ENCODE peak calls at places on chromosome 16, in four cellular contexts. X is DND-41, Z is GM23248, N is brain microvascular endothelial cell. P is an unnamed sample.

GRCh38 chr16:22282254-22282892 is 14.8 kb upstream of the POLR3E start:
- DNase-seq in X (no peak), Z (no peak), N (no peak), P (no peak)

GRCh38 chr16:73546351-73546845 is 498.5 kb upstream of the ZFHX3 start:
- DNase-seq in X (no peak), Z (no peak), N (no peak), P (no peak)

GRCh38 chr16:8928467-8928957 is 35.2 kb downstream of the USP7 start:
- DNase-seq in X (no peak), Z (peak; percentile 14), N (no peak), P (no peak)

GRCh38 chr16:85607331-85607765 is 5.8 kb upstream of the GSE1 start:
- DNase-seq in X (peak; percentile 84), Z (no peak), N (no peak), P (no peak)

GRCh38 chr16:56411624-56412023 is 13.7 kb downstream of the AMFR start:
- DNase-seq in X (no peak), Z (no peak), N (no peak), P (no peak)

GRCh38 chr16:743794-744500 is 3.1 kb upstream of the CIAO3 start:
- DNase-seq in X (peak; percentile 42), Z (no peak), N (no peak), P (no peak)

GRCh38 chr16:31874354-31875111 is 926 bp downstream of the ZNF267 start:
- DNase-seq in X (no peak), Z (peak; percentile 69), N (peak; percentile 22), P (no peak)

GRCh38 chr16:78553268-78554044 is 454.0 kb downstream of the WWOX start:
- DNase-seq in X (no peak), Z (no peak), N (no peak), P (no peak)

GRCh38 chr16:3762080-3762750 is 44.9 kb upstream of the TRAP1 start:
- DNase-seq in X (no peak), Z (no peak), N (no peak), P (no peak)

GRCh38 chr16:68644303-68644702 is 807 bp upstream of the CDH3 start:
- DNase-seq in X (no peak), Z (no peak), N (no peak), P (no peak)

GRCh38 chr16:68643227-68643626 is 1.9 kb upstream of the CDH3 start:
- DNase-seq in X (no peak), Z (no peak), N (no peak), P (no peak)

GRCh38 chr16:68643847-68644246 is 1.3 kb upstream of the CDH3 start:
- DNase-seq in X (no peak), Z (no peak), N (no peak), P (no peak)

GRCh38 chr16:68642047-68642435 is 3.1 kb upstream of the CDH3 start:
- DNase-seq in X (no peak), Z (no peak), N (no peak), P (no peak)

GRCh38 chr16:68642436-68643064 is 2.6 kb upstream of the CDH3 start:
- DNase-seq in X (no peak), Z (peak; percentile 52), N (peak; percentile 19), P (no peak)
- H3K27ac ChIP-seq in X (no peak overlapping the region), Z (no peak overlapping the region), N (no peak overlapping the region), P (no peak overlapping the region)

DNA sequence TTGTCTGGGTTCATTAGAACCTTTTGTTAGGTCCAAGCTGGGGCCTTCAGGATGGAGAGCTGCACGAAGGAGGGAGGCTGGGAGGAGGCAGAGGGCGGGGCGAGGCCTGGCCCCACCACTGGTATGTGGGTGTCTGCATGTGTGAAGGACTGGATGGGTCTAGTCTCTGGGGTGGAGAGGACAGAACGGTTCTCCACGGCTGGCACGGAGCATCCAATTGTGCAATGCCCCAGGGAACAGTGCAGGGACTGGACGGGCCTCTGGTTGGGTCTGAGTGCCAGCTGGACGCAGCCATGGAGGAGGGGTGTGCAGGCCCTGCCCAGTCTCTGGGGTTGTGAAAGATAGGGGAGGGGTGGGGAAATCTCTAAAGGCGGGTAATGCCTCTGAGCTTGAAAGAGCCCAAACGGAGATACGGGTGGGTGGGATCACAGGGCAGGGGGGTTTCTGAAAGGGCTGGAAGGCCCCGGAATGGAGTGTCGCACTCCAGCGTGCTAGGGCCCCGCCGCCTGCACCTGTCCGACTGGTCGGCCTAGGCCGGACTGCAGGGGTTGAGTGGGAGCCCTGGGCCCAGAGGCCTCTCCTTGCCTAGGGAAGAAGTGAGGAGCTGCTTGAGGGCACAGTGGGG is 1.6 kb downstream of the PPL start:
- DNase-seq in X (no peak), Z (peak; percentile 86), N (no peak), P (no peak)
- H3K4me3 ChIP-seq in X (no peak overlapping the region), Z (peak overlapping the region; percentile 68), N (no peak overlapping the region), P (no peak overlapping the region)

DNA sequence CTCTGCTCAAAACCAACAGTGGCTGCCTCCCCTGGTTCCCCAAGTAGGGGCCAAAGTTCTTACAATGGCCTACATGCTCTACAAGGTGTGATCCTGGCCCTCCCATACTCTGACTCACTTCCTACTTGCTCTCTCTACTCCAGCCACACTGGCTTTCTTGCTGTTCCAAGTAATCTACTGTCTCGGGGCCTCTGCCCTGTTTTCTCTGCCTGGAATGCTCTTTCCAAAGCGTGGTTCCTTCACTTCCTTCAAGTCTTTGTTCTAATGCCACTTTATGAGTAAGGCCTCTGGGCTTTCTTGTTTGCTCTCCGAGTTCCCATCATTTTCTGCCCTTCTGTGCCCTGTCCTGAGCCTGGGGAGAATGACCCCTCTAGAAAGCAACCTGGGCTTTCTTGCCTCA is 4.1 kb upstream of the CDH3 start:
- DNase-seq in X (no peak), Z (peak; percentile 67), N (peak; percentile 42), P (no peak)
- H3K27ac ChIP-seq in X (no peak overlapping the region), Z (no peak overlapping the region), N (no peak overlapping the region), P (no peak overlapping the region)

DNA sequence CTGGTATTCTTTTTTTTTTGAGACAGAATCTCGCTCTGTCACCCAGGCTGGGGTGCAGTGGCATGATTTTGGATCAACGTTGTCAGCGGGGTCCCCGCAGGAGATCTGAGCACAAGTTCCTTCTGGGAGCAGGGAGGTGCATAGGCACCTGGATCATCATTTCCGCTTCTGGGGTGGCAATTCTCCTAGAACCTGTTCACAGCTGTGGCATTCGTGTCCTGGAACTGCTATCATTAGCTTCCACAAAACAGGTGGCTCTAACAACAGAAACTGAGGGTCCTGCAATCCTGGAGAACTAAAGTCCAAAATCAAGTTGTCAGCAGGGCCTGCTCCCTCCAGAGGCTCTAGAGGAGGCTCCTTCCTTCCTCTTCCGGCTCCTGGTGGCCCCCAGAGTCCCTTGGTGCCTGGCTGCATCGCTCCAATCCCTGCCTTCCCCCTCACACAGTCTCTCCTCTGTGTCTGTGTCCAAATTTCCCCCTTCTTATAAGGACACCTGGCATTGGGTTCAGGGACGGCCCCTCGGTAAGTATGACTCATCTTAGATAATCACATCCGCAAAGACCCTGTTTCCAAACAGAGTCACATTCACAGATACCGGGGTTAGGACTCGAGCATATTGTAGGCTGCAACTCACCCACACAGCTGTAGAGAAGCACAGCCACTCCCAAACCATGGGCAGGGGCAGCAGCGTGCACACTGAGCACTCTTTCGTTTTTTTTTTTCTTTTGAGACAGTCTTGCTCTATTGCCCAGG is 43.5 kb upstream of the KLHDC4 start:
- DNase-seq in X (peak; percentile 83), Z (no peak), N (no peak), P (peak; percentile 33)
- H3K4me3 ChIP-seq in X (peak overlapping the region; percentile 31), Z (no peak overlapping the region), N (no peak overlapping the region), P (no peak overlapping the region)

GRCh38 chr16:16096161-16096857 is 127.0 kb downstream of the ABCC6 start:
- DNase-seq in X (no peak), Z (peak; percentile 51), N (peak; percentile 44), P (no peak)
- H3K27ac ChIP-seq in X (no peak overlapping the region), Z (peak overlapping the region; percentile 40), N (no peak overlapping the region), P (no peak overlapping the region)